ENCODE peak calls at places on chromosomes 7 and 10, in six cellular contexts. G is pancreas, V is K562, O is lower lobe of right lung, P is esophagus muscularis mucosa, L is MM.1S. U is an unnamed sample.

GRCh38 chr7:93142127-93142526 is 6.1 kb downstream of the SAMD9L start:
- DNase-seq in G (no peak), V (no peak), O (no peak), P (no peak), L (no peak), U (no peak)

GRCh38 chr7:156999611-157000046 is 10.8 kb downstream of the MNX1 start:
- DNase-seq in G (peak; percentile 79), V (peak; percentile 86), O (no peak), P (no peak), L (no peak), U (no peak)

GRCh38 chr7:106589495-106589879 is 71.5 kb downstream of the CCDC71L start:
- DNase-seq in G (no peak), V (no peak), O (no peak), P (no peak), L (no peak), U (no peak)

GRCh38 chr7:115217373-115217772 is 295.5 kb downstream of the MDFIC start:
- DNase-seq in G (no peak), V (no peak), O (no peak), P (no peak), L (no peak), U (no peak)

GRCh38 chr10:34489973-34490372 is 325.1 kb downstream of the PARD3 start:
- DNase-seq in G (no peak), V (no peak), O (no peak), P (peak; percentile 7), L (no peak), U (no peak)

GRCh38 chr7:91556956-91557650 is 292.9 kb downstream of the FZD1 start:
- DNase-seq in G (no peak), V (peak; percentile 16), O (no peak), P (no peak), L (no peak), U (no peak)

GRCh38 chr7:94697671-94697994 is 41.7 kb upstream of the SGCE start:
- DNase-seq in G (no peak), V (no peak), O (no peak), P (no peak), L (no peak), U (no peak)

GRCh38 chr7:107579881-107580715 is at the start of gene BCAP29:
- DNase-seq in G (peak; percentile 91), V (peak; percentile 95), O (peak; percentile 84), P (peak; percentile 92), L (peak; percentile 84), U (peak; percentile 52)

GRCh38 chr10:55400075-55400474 is 599.0 kb upstream of the PCDH15 start:
- DNase-seq in G (no peak), V (no peak), O (no peak), P (no peak), L (no peak), U (no peak)

GRCh38 chr7:77811895-77812685 is 13.5 kb downstream of the PHTF2 start:
- DNase-seq in G (no peak), V (no peak), O (no peak), P (no peak), L (no peak), U (no peak)

GRCh38 chr10:83229991-83230390 is 909.3 kb upstream of the GHITM start:
- DNase-seq in G (no peak), V (no peak), O (no peak), P (no peak), L (no peak), U (no peak)

GRCh38 chr7:118517275-118517674 is 292.8 kb downstream of the ANKRD7 start:
- DNase-seq in G (no peak), V (no peak), O (no peak), P (no peak), L (no peak), U (no peak)

GRCh38 chr10:31288961-31289360 is 30.1 kb upstream of the ZEB1 start:
- DNase-seq in G (no peak), V (no peak), O (no peak), P (no peak), L (no peak), U (no peak)

GRCh38 chr10:101829561-101830315 is 11.5 kb upstream of the OGA start:
- DNase-seq in G (peak; percentile 78), V (peak; percentile 93), O (peak; percentile 66), P (no peak), L (peak; percentile 62), U (no peak)

GRCh38 chr10:23064288-23065114 is 30.9 kb upstream of the MSRB2 start:
- DNase-seq in G (no peak), V (no peak), O (no peak), P (no peak), L (no peak), U (no peak)

GRCh38 chr7:252981-253380 is 37.0 kb upstream of the FOXL3 start:
- DNase-seq in G (peak; percentile 53), V (no peak), O (no peak), P (no peak), L (no peak), U (no peak)

GRCh38 chr10:88931548-88931947 is 21.0 kb downstream of the ACTA2 start:
- DNase-seq in G (no peak), V (no peak), O (no peak), P (no peak), L (no peak), U (no peak)

GRCh38 chr7:151039850-151040548 is 8.3 kb upstream of the ASIC3 start:
- DNase-seq in G (no peak), V (peak; percentile 67), O (no peak), P (no peak), L (no peak), U (no peak)

GRCh38 chr10:10067644-10068043 is 950.0 kb upstream of the CELF2 start:
- DNase-seq in G (no peak), V (no peak), O (no peak), P (no peak), L (no peak), U (no peak)

GRCh38 chr7:39672176-39672575 is 48.8 kb downstream of the RALA start:
- DNase-seq in G (no peak), V (no peak), O (no peak), P (no peak), L (no peak), U (no peak)

GRCh38 chr7:148804343-148805234 is 79.5 kb downstream of the EZH2 start:
- DNase-seq in G (no peak), V (no peak), O (no peak), P (no peak), L (no peak), U (no peak)

GRCh38 chr7:44693641-44694313 is 54.9 kb upstream of the ZMIZ2 start:
- DNase-seq in G (peak; percentile 68), V (no peak), O (peak; percentile 45), P (no peak), L (no peak), U (no peak)

GRCh38 chr7:55288070-55288824 is 76.9 kb upstream of the LANCL2 start:
- DNase-seq in G (no peak), V (no peak), O (no peak), P (no peak), L (no peak), U (no peak)

GRCh38 chr7:44348851-44349781 is 23.7 kb upstream of the CAMK2B start:
- DNase-seq in G (no peak), V (peak; percentile 24), O (no peak), P (no peak), L (no peak), U (no peak)

GRCh38 chr10:119197921-119198320 is 9.4 kb upstream of the GRK5 start:
- DNase-seq in G (no peak), V (no peak), O (no peak), P (no peak), L (no peak), U (no peak)

GRCh38 chr10:119199231-119199992 is 8.0 kb upstream of the GRK5 start:
- DNase-seq in G (no peak), V (peak; percentile 56), O (no peak), P (no peak), L (peak; percentile 50), U (peak; percentile 53)

GRCh38 chr10:119201233-119201632 is 6.1 kb upstream of the GRK5 start:
- DNase-seq in G (no peak), V (no peak), O (no peak), P (no peak), L (no peak), U (no peak)

GRCh38 chr10:119203006-119203405 is 4.4 kb upstream of the GRK5 start:
- DNase-seq in G (no peak), V (no peak), O (no peak), P (no peak), L (no peak), U (no peak)

DNA sequence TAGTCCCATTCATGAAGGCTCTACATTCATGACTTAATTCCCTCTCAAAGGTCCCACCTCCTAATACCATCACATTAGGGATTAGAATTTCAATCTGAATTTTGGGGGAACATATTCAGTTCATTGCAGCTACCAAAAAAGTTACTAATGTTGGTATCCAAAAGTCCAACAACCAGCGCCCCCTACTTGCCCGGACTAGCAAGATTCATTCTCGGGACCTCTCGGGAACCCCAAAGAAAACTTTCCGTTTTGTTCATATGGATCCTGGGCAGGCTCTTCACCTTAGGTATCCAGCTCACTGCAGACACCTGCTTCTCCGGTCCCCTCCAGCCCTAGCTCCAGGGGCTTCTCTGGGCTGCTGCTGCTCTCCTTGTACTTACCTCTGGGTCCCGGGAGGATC is 8.9 kb upstream of the GRK5 start:
- DNase-seq in G (no peak), V (peak; percentile 39), O (no peak), P (no peak), L (peak; percentile 40), U (no peak)
- TF ChIP-seq CTCF in G (no peak), V (peak; percentile 66), O (peak; percentile 35), P (peak; percentile 34), L (peak; percentile 64), U (no peak)

GRCh38 chr7:16423761-16424160 is 2.4 kb upstream of the CRPPA start:
- DNase-seq in G (no peak), V (no peak), O (no peak), P (no peak), L (no peak), U (no peak)
- TF ChIP-seq CTCF in G (no peak), V (no peak), O (no peak), P (no peak), L (no peak), U (no peak)

DNA sequence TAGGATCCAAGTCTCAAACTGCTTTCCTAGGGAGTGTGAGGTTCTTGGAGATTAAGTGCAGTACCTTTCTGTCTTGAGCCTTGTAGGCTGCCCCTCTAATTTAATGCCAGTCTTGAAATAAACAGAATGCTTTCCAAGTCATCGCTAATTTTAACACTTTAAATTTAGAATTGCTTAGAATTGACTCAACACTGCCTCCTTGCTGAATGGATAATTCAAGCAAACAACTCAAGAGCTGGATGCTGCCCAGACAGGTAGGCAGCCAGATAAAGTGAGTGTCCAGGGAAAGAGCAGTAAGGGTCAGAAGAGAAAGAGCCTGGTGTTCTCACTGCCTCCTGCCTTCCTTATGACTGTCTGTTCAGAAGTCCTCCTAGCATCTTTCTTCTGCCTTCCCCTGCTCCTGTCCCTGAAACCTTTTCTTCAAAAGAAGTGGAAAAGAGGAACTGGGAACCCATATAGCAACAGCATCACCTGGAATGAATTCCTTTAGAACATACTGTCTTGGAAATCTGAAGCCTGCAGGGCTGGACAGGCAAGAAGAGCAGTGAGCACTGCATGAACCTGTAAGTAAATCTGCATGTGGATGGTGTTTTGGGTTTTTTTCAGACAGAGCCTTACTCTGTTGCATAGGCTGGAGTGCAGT is 3.1 kb upstream of the GOT1 start:
- DNase-seq in G (no peak), V (no peak), O (no peak), P (no peak), L (no peak), U (no peak)
- TF ChIP-seq CTCF in G (no peak), V (peak; percentile 6), O (no peak), P (no peak), L (peak; percentile 32), U (no peak)

DNA sequence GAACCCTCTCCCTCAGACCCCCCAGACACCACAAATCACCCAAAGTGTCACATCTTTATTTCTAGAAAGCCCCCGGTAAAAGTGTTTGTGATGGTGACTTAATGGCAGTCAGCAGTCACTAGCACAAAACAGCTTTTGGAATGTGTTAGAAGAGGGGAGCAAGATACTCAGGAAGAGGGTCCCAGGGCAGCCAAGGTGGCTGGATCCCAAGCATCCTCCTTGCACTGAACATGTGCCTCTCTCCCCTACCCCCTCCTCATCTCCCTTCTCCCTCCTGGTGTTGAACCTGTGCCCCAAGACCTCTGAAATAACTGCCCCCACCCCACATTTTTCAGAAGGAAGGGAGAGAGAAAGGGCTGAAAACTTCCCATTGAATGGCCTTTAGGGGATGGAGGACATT is 37.8 kb upstream of the MXI1 start:
- DNase-seq in G (no peak), V (no peak), O (no peak), P (peak; percentile 72), L (no peak), U (no peak)
- TF ChIP-seq CTCF in G (no peak), V (no peak), O (no peak), P (no peak), L (no peak), U (no peak)

U was measured in CD14-positive monocyte.